ENCODE peak calls at places on chromosomes 12 and 14, in four cellular contexts. O, C, X and R are unnamed samples. For H3K4me1, the result is how much of the 10 kb centered on the place peaks cover.

GRCh38 chr12:123223241-123223668 is 9.7 kb downstream of the MPHOSPH9 start:
- DNase-seq in O (no peak), C (no peak), X (no peak), R (no peak)

GRCh38 chr14:85528080-85528881 is 1.7 kb upstream of the FLRT2 start:
- DNase-seq in O (no peak), C (peak), X (peak), R (peak)

GRCh38 chr14:37194698-37195097 is 3.0 kb upstream of the MIPOL1 start:
- DNase-seq in O (no peak), C (no peak), X (no peak), R (no peak)

GRCh38 chr14:43949410-43949809 is 557.7 kb downstream of the FSCB start:
- DNase-seq in O (no peak), C (peak), X (no peak), R (no peak)

GRCh38 chr12:27083861-27084271 is 1.5 kb upstream of the C12orf71 start:
- DNase-seq in O (no peak), C (peak), X (no peak), R (no peak)

GRCh38 chr12:59149995-59150642 is 229.8 kb upstream of the LRIG3 start:
- DNase-seq in O (no peak), C (peak), X (no peak), R (no peak)

GRCh38 chr12:11917501-11917900 is 153.2 kb upstream of the BCL2L14 start:
- DNase-seq in O (no peak), C (no peak), X (no peak), R (no peak)

GRCh38 chr14:81613341-81614045 is 79.8 kb upstream of the SEL1L start:
- DNase-seq in O (no peak), C (no peak), X (no peak), R (no peak)

GRCh38 chr12:1630081-1630826 is 1.2 kb downstream of the WNT5B start:
- DNase-seq in O (no peak), C (peak), X (peak), R (peak)

GRCh38 chr12:109999649-109999971 is 380 bp downstream of the ANKRD13A start:
- DNase-seq in O (no peak), C (no peak), X (no peak), R (no peak)

GRCh38 chr12:88418856-88419497 is 161.3 kb downstream of the KITLG start:
- DNase-seq in O (no peak), C (no peak), X (no peak), R (no peak)

GRCh38 chr12:88416786-88417185 is 163.5 kb downstream of the KITLG start:
- DNase-seq in O (no peak), C (no peak), X (no peak), R (no peak)

GRCh38 chr12:88419794-88420193 is 160.5 kb downstream of the KITLG start:
- DNase-seq in O (no peak), C (no peak), X (no peak), R (no peak)

GRCh38 chr12:88416155-88416554 is 164.1 kb downstream of the KITLG start:
- DNase-seq in O (no peak), C (no peak), X (no peak), R (no peak)

GRCh38 chr12:88417531-88417930 is 162.7 kb downstream of the KITLG start:
- DNase-seq in O (no peak), C (no peak), X (no peak), R (no peak)
- H3K4me3 ChIP-seq in O (no peak), C (no peak), X (no peak), R (no peak)

GRCh38 chr14:49640540-49641417 is 5.7 kb upstream of the DNAAF2 start:
- DNase-seq in O (no peak), C (no peak), X (no peak), R (no peak)
- H3K4me1 ChIP-seq in O (under half), C (under half), X (under half), R (under half)

GRCh38 chr12:132472386-132472785 is 17.6 kb upstream of the FBRSL1 start:
- DNase-seq in O (no peak), C (no peak), X (peak), R (no peak)
- H3K4me3 ChIP-seq in O (no peak), C (no peak), X (no peak), R (no peak)

GRCh38 chr14:64510825-64511679 is 6.5 kb downstream of the ZBTB1 start:
- DNase-seq in O (peak), C (peak), X (peak), R (peak)

GRCh38 chr14:64515053-64515452 is 10.5 kb downstream of the ZBTB1 start:
- DNase-seq in O (no peak), C (no peak), X (no peak), R (no peak)

GRCh38 chr14:64510127-64510808 is 5.7 kb downstream of the ZBTB1 start:
- DNase-seq in O (no peak), C (no peak), X (no peak), R (no peak)

GRCh38 chr14:64516969-64517368 is 12.4 kb downstream of the ZBTB1 start:
- DNase-seq in O (no peak), C (no peak), X (no peak), R (no peak)

GRCh38 chr14:64513271-64513670 is 8.7 kb downstream of the ZBTB1 start:
- DNase-seq in O (no peak), C (no peak), X (no peak), R (no peak)
- H3K4me1 ChIP-seq in O (under half), C (under half), X (under half), R (under half)

GRCh38 chr14:35416108-35416750 is 11.7 kb upstream of the NFKBIA start:
- DNase-seq in O (no peak), C (no peak), X (no peak), R (no peak)
- H3K4me3 ChIP-seq in O (no peak), C (no peak), X (no peak), R (no peak)

GRCh38 chr14:102625564-102626296 is 33.3 kb downstream of the RCOR1 start:
- DNase-seq in O (no peak), C (no peak), X (no peak), R (no peak)
- H3K4me1 ChIP-seq in O (under half), C (under half), X (under half), R (under half)